ENCODE peak calls at places on chromosomes 11 and 22, in six cellular contexts. Z is fibroblast of the conjunctiva; W is T-helper 2 cell; P is activated T-cell treated with anti-CD3 and anti-CD28 coated beads, Interleukin-2, amount 50 U/mL, for 24 hours; K is lower lobe of right lung; O is ovary. Y is an unnamed sample.

GRCh38 chr22:39706406-39707150 is 136.0 kb downstream of the CACNA1I start:
- DNase-seq in Z (no peak), W (no peak), P (no peak), K (no peak), O (no peak), Y (no peak)

GRCh38 chr11:2783536-2784082 is 83.8 kb upstream of the KCNQ1OT1 start:
- DNase-seq in Z (no peak), W (no peak), P (no peak), K (no peak), O (no peak), Y (no peak)

GRCh38 chr11:6488342-6488741 is 7.0 kb downstream of the TIMM10B start:
- DNase-seq in Z (no peak), W (no peak), P (no peak), K (no peak), O (no peak), Y (no peak)

GRCh38 chr22:17130199-17130598 is 9.0 kb upstream of the TMEM121B start:
- DNase-seq in Z (no peak), W (no peak), P (no peak), K (no peak), O (no peak), Y (peak; percentile 14)

GRCh38 chr11:86593833-86594232 is 78.6 kb downstream of the ME3 start:
- DNase-seq in Z (no peak), W (no peak), P (no peak), K (no peak), O (no peak), Y (no peak)

GRCh38 chr11:17314904-17315426 is 36.6 kb upstream of the NCR3LG1 start:
- DNase-seq in Z (no peak), W (no peak), P (no peak), K (no peak), O (no peak), Y (no peak)

GRCh38 chr11:106276859-106277436 is 199.5 kb downstream of the AASDHPPT start:
- DNase-seq in Z (peak; percentile 20), W (no peak), P (no peak), K (no peak), O (no peak), Y (no peak)

GRCh38 chr11:35725880-35726279 is 63.3 kb downstream of the TRIM44 start:
- DNase-seq in Z (peak; percentile 33), W (no peak), P (no peak), K (no peak), O (no peak), Y (peak; percentile 58)

GRCh38 chr22:47629273-47629711 is 866.8 kb downstream of the TBC1D22A start:
- DNase-seq in Z (no peak), W (no peak), P (no peak), K (no peak), O (peak; percentile 30), Y (no peak)

GRCh38 chr11:8356731-8357504 is 93.2 kb upstream of the LMO1 start:
- DNase-seq in Z (no peak), W (no peak), P (no peak), K (no peak), O (peak; percentile 79), Y (no peak)

GRCh38 chr11:59898652-59899051 is 20.1 kb downstream of the OOSP3 start:
- DNase-seq in Z (no peak), W (no peak), P (no peak), K (no peak), O (no peak), Y (no peak)

GRCh38 chr11:2752923-2753322 is 53.1 kb upstream of the KCNQ1OT1 start:
- DNase-seq in Z (no peak), W (no peak), P (no peak), K (peak; percentile 6), O (no peak), Y (no peak)

GRCh38 chr11:2214527-2215229 is 43.1 kb upstream of the TH start:
- DNase-seq in Z (no peak), W (no peak), P (no peak), K (peak; percentile 29), O (peak; percentile 4), Y (no peak)